ENCODE peak calls at places on chromosomes 5 and 9, in four cellular contexts. One of them, this sample, is unnamed.

GRCh38 chr9:108254236-108254635 is 601.5 kb downstream of the ACTL7B start:
- DNase-seq in HEK293T: no peak
- DNase-seq in T-helper 17 cell: no peak
- DNase-seq in stimulated activated CD4-positive, alpha-beta T cell treated with anti-CD3 and anti-CD28 coated beads, TNF-alpha, amount 100 ng/mL, for 4 hours: no peak
- DNase-seq in this sample: no peak

GRCh38 chr9:121498487-121499176 is 1.0 kb downstream of the GGTA1 start:
- DNase-seq in stimulated activated CD4-positive, alpha-beta T cell treated with anti-CD3 and anti-CD28 coated beads, TNF-alpha, amount 100 ng/mL, for 4 hours: no peak
- DNase-seq in T-helper 17 cell: no peak
- DNase-seq in HEK293T: peak
- DNase-seq in this sample: no peak

GRCh38 chr5:132263548-132264261 is 6.2 kb downstream of the PDLIM4 start:
- DNase-seq in HEK293T: no peak
- DNase-seq in T-helper 17 cell: no peak
- DNase-seq in stimulated activated CD4-positive, alpha-beta T cell treated with anti-CD3 and anti-CD28 coated beads, TNF-alpha, amount 100 ng/mL, for 4 hours: no peak
- DNase-seq in this sample: no peak

GRCh38 chr5:137498736-137499505 is at the start of gene SPOCK1:
- DNase-seq in T-helper 17 cell: peak
- DNase-seq in HEK293T: peak
- DNase-seq in stimulated activated CD4-positive, alpha-beta T cell treated with anti-CD3 and anti-CD28 coated beads, TNF-alpha, amount 100 ng/mL, for 4 hours: peak
- DNase-seq in this sample: peak

GRCh38 chr5:110105692-110106091 is 416.0 kb downstream of the MAN2A1 start:
- DNase-seq in T-helper 17 cell: no peak
- DNase-seq in HEK293T: no peak
- DNase-seq in stimulated activated CD4-positive, alpha-beta T cell treated with anti-CD3 and anti-CD28 coated beads, TNF-alpha, amount 100 ng/mL, for 4 hours: no peak
- DNase-seq in this sample: no peak

GRCh38 chr5:150034677-150035076 is 34.1 kb downstream of the HMGXB3 start:
- DNase-seq in HEK293T: no peak
- DNase-seq in stimulated activated CD4-positive, alpha-beta T cell treated with anti-CD3 and anti-CD28 coated beads, TNF-alpha, amount 100 ng/mL, for 4 hours: no peak
- DNase-seq in T-helper 17 cell: no peak
- DNase-seq in this sample: no peak

GRCh38 chr5:8012131-8012977 is 143.4 kb downstream of the MTRR start:
- DNase-seq in stimulated activated CD4-positive, alpha-beta T cell treated with anti-CD3 and anti-CD28 coated beads, TNF-alpha, amount 100 ng/mL, for 4 hours: no peak
- DNase-seq in T-helper 17 cell: no peak
- DNase-seq in HEK293T: no peak
- DNase-seq in this sample: peak

GRCh38 chr9:12816656-12817101 is 41.9 kb downstream of the LURAP1L start:
- DNase-seq in stimulated activated CD4-positive, alpha-beta T cell treated with anti-CD3 and anti-CD28 coated beads, TNF-alpha, amount 100 ng/mL, for 4 hours: no peak
- DNase-seq in T-helper 17 cell: no peak
- DNase-seq in HEK293T: no peak
- DNase-seq in this sample: no peak

GRCh38 chr9:3887121-3887797 is 361.5 kb upstream of the RFX3 start:
- DNase-seq in stimulated activated CD4-positive, alpha-beta T cell treated with anti-CD3 and anti-CD28 coated beads, TNF-alpha, amount 100 ng/mL, for 4 hours: no peak
- DNase-seq in T-helper 17 cell: no peak
- DNase-seq in HEK293T: no peak
- DNase-seq in this sample: no peak

GRCh38 chr5:72943307-72943706 is 12.5 kb upstream of the FCHO2 start:
- DNase-seq in stimulated activated CD4-positive, alpha-beta T cell treated with anti-CD3 and anti-CD28 coated beads, TNF-alpha, amount 100 ng/mL, for 4 hours: no peak
- DNase-seq in HEK293T: no peak
- DNase-seq in T-helper 17 cell: no peak
- DNase-seq in this sample: no peak

GRCh38 chr5:96159076-96159475 is 197.4 kb upstream of the ELL2 start:
- DNase-seq in stimulated activated CD4-positive, alpha-beta T cell treated with anti-CD3 and anti-CD28 coated beads, TNF-alpha, amount 100 ng/mL, for 4 hours: no peak
- DNase-seq in HEK293T: no peak
- DNase-seq in T-helper 17 cell: no peak
- DNase-seq in this sample: no peak

GRCh38 chr5:72324186-72324825 is 4.1 kb downstream of the PTCD2 start:
- DNase-seq in HEK293T: no peak
- DNase-seq in stimulated activated CD4-positive, alpha-beta T cell treated with anti-CD3 and anti-CD28 coated beads, TNF-alpha, amount 100 ng/mL, for 4 hours: no peak
- DNase-seq in T-helper 17 cell: no peak
- DNase-seq in this sample: no peak

GRCh38 chr9:87564111-87564510 is 66.4 kb downstream of the DAPK1 start:
- DNase-seq in T-helper 17 cell: no peak
- DNase-seq in stimulated activated CD4-positive, alpha-beta T cell treated with anti-CD3 and anti-CD28 coated beads, TNF-alpha, amount 100 ng/mL, for 4 hours: no peak
- DNase-seq in HEK293T: no peak
- DNase-seq in this sample: no peak

GRCh38 chr5:76710991-76711390 is 4.9 kb upstream of the F2R start:
- DNase-seq in T-helper 17 cell: no peak
- DNase-seq in HEK293T: no peak
- DNase-seq in stimulated activated CD4-positive, alpha-beta T cell treated with anti-CD3 and anti-CD28 coated beads, TNF-alpha, amount 100 ng/mL, for 4 hours: no peak
- DNase-seq in this sample: no peak

GRCh38 chr9:119974026-119974425 is 604.8 kb upstream of the BRINP1 start:
- DNase-seq in HEK293T: no peak
- DNase-seq in T-helper 17 cell: no peak
- DNase-seq in stimulated activated CD4-positive, alpha-beta T cell treated with anti-CD3 and anti-CD28 coated beads, TNF-alpha, amount 100 ng/mL, for 4 hours: no peak
- DNase-seq in this sample: no peak

GRCh38 chr5:1204693-1205242 is 3.4 kb downstream of the SLC6A19 start:
- DNase-seq in stimulated activated CD4-positive, alpha-beta T cell treated with anti-CD3 and anti-CD28 coated beads, TNF-alpha, amount 100 ng/mL, for 4 hours: no peak
- DNase-seq in T-helper 17 cell: peak
- DNase-seq in HEK293T: no peak
- DNase-seq in this sample: peak

GRCh38 chr5:78795757-78796156 is 147.2 kb upstream of the LHFPL2 start:
- DNase-seq in HEK293T: no peak
- DNase-seq in T-helper 17 cell: no peak
- DNase-seq in stimulated activated CD4-positive, alpha-beta T cell treated with anti-CD3 and anti-CD28 coated beads, TNF-alpha, amount 100 ng/mL, for 4 hours: no peak
- DNase-seq in this sample: no peak

GRCh38 chr9:6711403-6711802 is 46.4 kb upstream of the KDM4C start:
- DNase-seq in T-helper 17 cell: no peak
- DNase-seq in HEK293T: no peak
- DNase-seq in stimulated activated CD4-positive, alpha-beta T cell treated with anti-CD3 and anti-CD28 coated beads, TNF-alpha, amount 100 ng/mL, for 4 hours: no peak
- DNase-seq in this sample: no peak

GRCh38 chr5:176418251-176418650 is 1.9 kb upstream of the CLTB start:
- DNase-seq in T-helper 17 cell: no peak
- DNase-seq in HEK293T: no peak
- DNase-seq in stimulated activated CD4-positive, alpha-beta T cell treated with anti-CD3 and anti-CD28 coated beads, TNF-alpha, amount 100 ng/mL, for 4 hours: no peak
- DNase-seq in this sample: no peak

GRCh38 chr5:30183736-30184135 is 1009.8 kb upstream of the CDH6 start:
- DNase-seq in HEK293T: no peak
- DNase-seq in T-helper 17 cell: no peak
- DNase-seq in stimulated activated CD4-positive, alpha-beta T cell treated with anti-CD3 and anti-CD28 coated beads, TNF-alpha, amount 100 ng/mL, for 4 hours: no peak
- DNase-seq in this sample: no peak

GRCh38 chr5:65121880-65122436 is 353.2 kb downstream of the CWC27 start:
- DNase-seq in stimulated activated CD4-positive, alpha-beta T cell treated with anti-CD3 and anti-CD28 coated beads, TNF-alpha, amount 100 ng/mL, for 4 hours: no peak
- DNase-seq in T-helper 17 cell: no peak
- DNase-seq in HEK293T: no peak
- DNase-seq in this sample: no peak

GRCh38 chr9:36858805-36859375 is 175.2 kb downstream of the PAX5 start:
- DNase-seq in HEK293T: no peak
- DNase-seq in T-helper 17 cell: no peak
- DNase-seq in stimulated activated CD4-positive, alpha-beta T cell treated with anti-CD3 and anti-CD28 coated beads, TNF-alpha, amount 100 ng/mL, for 4 hours: no peak
- DNase-seq in this sample: no peak

GRCh38 chr5:116242363-116242762 is 157.5 kb downstream of the COMMD10 start:
- DNase-seq in stimulated activated CD4-positive, alpha-beta T cell treated with anti-CD3 and anti-CD28 coated beads, TNF-alpha, amount 100 ng/mL, for 4 hours: no peak
- DNase-seq in T-helper 17 cell: no peak
- DNase-seq in HEK293T: no peak
- DNase-seq in this sample: no peak

GRCh38 chr9:89623925-89624420 is 19.2 kb downstream of the GADD45G start:
- DNase-seq in stimulated activated CD4-positive, alpha-beta T cell treated with anti-CD3 and anti-CD28 coated beads, TNF-alpha, amount 100 ng/mL, for 4 hours: no peak
- DNase-seq in HEK293T: no peak
- DNase-seq in T-helper 17 cell: no peak
- DNase-seq in this sample: no peak

GRCh38 chr5:41794478-41794877 is 75.7 kb downstream of the OXCT1 start:
- DNase-seq in T-helper 17 cell: no peak
- DNase-seq in stimulated activated CD4-positive, alpha-beta T cell treated with anti-CD3 and anti-CD28 coated beads, TNF-alpha, amount 100 ng/mL, for 4 hours: no peak
- DNase-seq in HEK293T: no peak
- DNase-seq in this sample: peak

GRCh38 chr5:6812800-6813731 is 99.8 kb downstream of the TENT4A start:
- DNase-seq in HEK293T: no peak
- DNase-seq in T-helper 17 cell: no peak
- DNase-seq in stimulated activated CD4-positive, alpha-beta T cell treated with anti-CD3 and anti-CD28 coated beads, TNF-alpha, amount 100 ng/mL, for 4 hours: no peak
- DNase-seq in this sample: no peak

GRCh38 chr5:181059297-181060230 is 19.5 kb downstream of the BTNL9 start:
- DNase-seq in stimulated activated CD4-positive, alpha-beta T cell treated with anti-CD3 and anti-CD28 coated beads, TNF-alpha, amount 100 ng/mL, for 4 hours: no peak
- DNase-seq in HEK293T: no peak
- DNase-seq in T-helper 17 cell: no peak
- DNase-seq in this sample: no peak

GRCh38 chr9:5178126-5178805 is 7.2 kb downstream of the INSL6 start:
- DNase-seq in stimulated activated CD4-positive, alpha-beta T cell treated with anti-CD3 and anti-CD28 coated beads, TNF-alpha, amount 100 ng/mL, for 4 hours: no peak
- DNase-seq in T-helper 17 cell: no peak
- DNase-seq in HEK293T: no peak
- DNase-seq in this sample: no peak

GRCh38 chr5:160701403-160701802 is 150.6 kb downstream of the ATP10B start:
- DNase-seq in T-helper 17 cell: no peak
- DNase-seq in stimulated activated CD4-positive, alpha-beta T cell treated with anti-CD3 and anti-CD28 coated beads, TNF-alpha, amount 100 ng/mL, for 4 hours: no peak
- DNase-seq in HEK293T: no peak
- DNase-seq in this sample: no peak

GRCh38 chr9:108919517-108919916 is 14.4 kb downstream of the ELP1 start:
- DNase-seq in HEK293T: no peak
- DNase-seq in T-helper 17 cell: no peak
- DNase-seq in stimulated activated CD4-positive, alpha-beta T cell treated with anti-CD3 and anti-CD28 coated beads, TNF-alpha, amount 100 ng/mL, for 4 hours: no peak
- DNase-seq in this sample: no peak

GRCh38 chr9:134968011-134968822 is 50.5 kb upstream of the FCN1 start:
- DNase-seq in stimulated activated CD4-positive, alpha-beta T cell treated with anti-CD3 and anti-CD28 coated beads, TNF-alpha, amount 100 ng/mL, for 4 hours: no peak
- DNase-seq in T-helper 17 cell: no peak
- DNase-seq in HEK293T: peak
- DNase-seq in this sample: peak

GRCh38 chr5:159208508-159209437 is 580 bp downstream of the RNF145 start:
- DNase-seq in T-helper 17 cell: no peak
- DNase-seq in HEK293T: no peak
- DNase-seq in stimulated activated CD4-positive, alpha-beta T cell treated with anti-CD3 and anti-CD28 coated beads, TNF-alpha, amount 100 ng/mL, for 4 hours: peak
- DNase-seq in this sample: peak

GRCh38 chr9:136666364-136667216 is 3.9 kb downstream of the EGFL7 start:
- DNase-seq in HEK293T: no peak
- DNase-seq in T-helper 17 cell: no peak
- DNase-seq in stimulated activated CD4-positive, alpha-beta T cell treated with anti-CD3 and anti-CD28 coated beads, TNF-alpha, amount 100 ng/mL, for 4 hours: no peak
- DNase-seq in this sample: no peak

GRCh38 chr9:8610256-8610655 is 810.7 kb upstream of the DMAC1 start:
- DNase-seq in HEK293T: no peak
- DNase-seq in T-helper 17 cell: no peak
- DNase-seq in stimulated activated CD4-positive, alpha-beta T cell treated with anti-CD3 and anti-CD28 coated beads, TNF-alpha, amount 100 ng/mL, for 4 hours: no peak
- DNase-seq in this sample: no peak

GRCh38 chr5:153860482-153860881 is 178.2 kb downstream of the FAM114A2 start:
- DNase-seq in HEK293T: no peak
- DNase-seq in stimulated activated CD4-positive, alpha-beta T cell treated with anti-CD3 and anti-CD28 coated beads, TNF-alpha, amount 100 ng/mL, for 4 hours: no peak
- DNase-seq in T-helper 17 cell: no peak
- DNase-seq in this sample: no peak

GRCh38 chr5:32600057-32600622 is 14.8 kb downstream of the SUB1 start:
- DNase-seq in T-helper 17 cell: no peak
- DNase-seq in HEK293T: no peak
- DNase-seq in stimulated activated CD4-positive, alpha-beta T cell treated with anti-CD3 and anti-CD28 coated beads, TNF-alpha, amount 100 ng/mL, for 4 hours: no peak
- DNase-seq in this sample: no peak

GRCh38 chr9:91758491-91758981 is 191.5 kb downstream of the ROR2 start:
- DNase-seq in HEK293T: peak
- DNase-seq in T-helper 17 cell: no peak
- DNase-seq in stimulated activated CD4-positive, alpha-beta T cell treated with anti-CD3 and anti-CD28 coated beads, TNF-alpha, amount 100 ng/mL, for 4 hours: no peak
- DNase-seq in this sample: peak